ENCODE peak calls at places on chromosomes 11 and 22, in nine cellular contexts. One of them, this sample, is unnamed.

GRCh38 chr11:64856382-64857227 is 12.2 kb upstream of the CDC42BPG start:
- DNase-seq in colonic mucosa: peak
- DNase-seq in pons: no peak
- DNase-seq in stimulated activated CD8-positive, alpha-beta memory T cell treated with anti-CD3 and anti-CD28 coated beads, Interleukin-2, amount 100 ng/mL, for 1 hour: no peak
- DNase-seq in glutamatergic neuron: no peak
- DNase-seq in aorta: peak
- DNase-seq in thoracic aorta: peak
- DNase-seq in HuH-7.5: no peak
- DNase-seq in left ventricle myocardium inferior: no peak
- DNase-seq in this sample: peak

GRCh38 chr11:122741613-122742012 is 86.1 kb downstream of the UBASH3B start:
- DNase-seq in colonic mucosa: no peak
- DNase-seq in pons: peak
- DNase-seq in stimulated activated CD8-positive, alpha-beta memory T cell treated with anti-CD3 and anti-CD28 coated beads, Interleukin-2, amount 100 ng/mL, for 1 hour: no peak
- DNase-seq in glutamatergic neuron: no peak
- DNase-seq in aorta: no peak
- DNase-seq in thoracic aorta: no peak
- DNase-seq in HuH-7.5: no peak
- DNase-seq in left ventricle myocardium inferior: peak
- DNase-seq in this sample: no peak

GRCh38 chr11:107801641-107802040 is 56.9 kb downstream of the SLC35F2 start:
- DNase-seq in colonic mucosa: no peak
- DNase-seq in pons: no peak
- DNase-seq in stimulated activated CD8-positive, alpha-beta memory T cell treated with anti-CD3 and anti-CD28 coated beads, Interleukin-2, amount 100 ng/mL, for 1 hour: no peak
- DNase-seq in glutamatergic neuron: no peak
- DNase-seq in aorta: no peak
- DNase-seq in thoracic aorta: no peak
- DNase-seq in HuH-7.5: no peak
- DNase-seq in left ventricle myocardium inferior: no peak
- DNase-seq in this sample: no peak

GRCh38 chr22:45224988-45225731 is 15.5 kb downstream of the KIAA0930 start:
- DNase-seq in colonic mucosa: no peak
- DNase-seq in pons: peak
- DNase-seq in stimulated activated CD8-positive, alpha-beta memory T cell treated with anti-CD3 and anti-CD28 coated beads, Interleukin-2, amount 100 ng/mL, for 1 hour: no peak
- DNase-seq in glutamatergic neuron: no peak
- DNase-seq in aorta: peak
- DNase-seq in thoracic aorta: no peak
- DNase-seq in HuH-7.5: no peak
- DNase-seq in left ventricle myocardium inferior: no peak
- DNase-seq in this sample: peak

GRCh38 chr11:128624269-128625170 is 37.2 kb upstream of the ETS1 start:
- DNase-seq in colonic mucosa: no peak
- DNase-seq in pons: no peak
- DNase-seq in stimulated activated CD8-positive, alpha-beta memory T cell treated with anti-CD3 and anti-CD28 coated beads, Interleukin-2, amount 100 ng/mL, for 1 hour: no peak
- DNase-seq in glutamatergic neuron: no peak
- DNase-seq in aorta: no peak
- DNase-seq in thoracic aorta: no peak
- DNase-seq in HuH-7.5: no peak
- DNase-seq in left ventricle myocardium inferior: no peak
- DNase-seq in this sample: no peak

GRCh38 chr11:1453611-1454386 is 32.8 kb downstream of the MOB2 start:
- DNase-seq in colonic mucosa: peak
- DNase-seq in pons: no peak
- DNase-seq in stimulated activated CD8-positive, alpha-beta memory T cell treated with anti-CD3 and anti-CD28 coated beads, Interleukin-2, amount 100 ng/mL, for 1 hour: no peak
- DNase-seq in glutamatergic neuron: no peak
- DNase-seq in aorta: no peak
- DNase-seq in thoracic aorta: no peak
- DNase-seq in HuH-7.5: peak
- DNase-seq in left ventricle myocardium inferior: no peak
- DNase-seq in this sample: no peak

GRCh38 chr22:49825944-49826602 is 1.6 kb downstream of the BRD1 start:
- DNase-seq in colonic mucosa: peak
- DNase-seq in pons: no peak
- DNase-seq in stimulated activated CD8-positive, alpha-beta memory T cell treated with anti-CD3 and anti-CD28 coated beads, Interleukin-2, amount 100 ng/mL, for 1 hour: peak
- DNase-seq in glutamatergic neuron: no peak
- DNase-seq in aorta: no peak
- DNase-seq in thoracic aorta: no peak
- DNase-seq in HuH-7.5: no peak
- DNase-seq in left ventricle myocardium inferior: no peak
- DNase-seq in this sample: no peak

GRCh38 chr11:30549565-30549964 is 36.6 kb downstream of the MPPED2 start:
- DNase-seq in colonic mucosa: no peak
- DNase-seq in pons: no peak
- DNase-seq in stimulated activated CD8-positive, alpha-beta memory T cell treated with anti-CD3 and anti-CD28 coated beads, Interleukin-2, amount 100 ng/mL, for 1 hour: no peak
- DNase-seq in glutamatergic neuron: no peak
- DNase-seq in aorta: no peak
- DNase-seq in thoracic aorta: no peak
- DNase-seq in HuH-7.5: no peak
- DNase-seq in left ventricle myocardium inferior: no peak
- DNase-seq in this sample: no peak

GRCh38 chr22:26564181-26564580 is 25.8 kb downstream of the TPST2 start:
- DNase-seq in colonic mucosa: no peak
- DNase-seq in pons: no peak
- DNase-seq in stimulated activated CD8-positive, alpha-beta memory T cell treated with anti-CD3 and anti-CD28 coated beads, Interleukin-2, amount 100 ng/mL, for 1 hour: no peak
- DNase-seq in glutamatergic neuron: no peak
- DNase-seq in aorta: no peak
- DNase-seq in thoracic aorta: no peak
- DNase-seq in HuH-7.5: no peak
- DNase-seq in left ventricle myocardium inferior: no peak
- DNase-seq in this sample: no peak

GRCh38 chr11:1082346-1082727 is 7.7 kb downstream of the MUC2 start:
- DNase-seq in colonic mucosa: no peak
- DNase-seq in pons: no peak
- DNase-seq in stimulated activated CD8-positive, alpha-beta memory T cell treated with anti-CD3 and anti-CD28 coated beads, Interleukin-2, amount 100 ng/mL, for 1 hour: no peak
- DNase-seq in glutamatergic neuron: peak
- DNase-seq in aorta: peak
- DNase-seq in thoracic aorta: no peak
- DNase-seq in HuH-7.5: no peak
- DNase-seq in left ventricle myocardium inferior: no peak
- DNase-seq in this sample: no peak

GRCh38 chr11:17750817-17751165 is 16.2 kb downstream of the KCNC1 start:
- DNase-seq in colonic mucosa: no peak
- DNase-seq in pons: no peak
- DNase-seq in stimulated activated CD8-positive, alpha-beta memory T cell treated with anti-CD3 and anti-CD28 coated beads, Interleukin-2, amount 100 ng/mL, for 1 hour: no peak
- DNase-seq in glutamatergic neuron: no peak
- DNase-seq in aorta: no peak
- DNase-seq in thoracic aorta: no peak
- DNase-seq in HuH-7.5: no peak
- DNase-seq in left ventricle myocardium inferior: no peak
- DNase-seq in this sample: no peak

GRCh38 chr11:16336721-16337120 is 19.6 kb downstream of the SOX6 start:
- DNase-seq in colonic mucosa: no peak
- DNase-seq in pons: no peak
- DNase-seq in stimulated activated CD8-positive, alpha-beta memory T cell treated with anti-CD3 and anti-CD28 coated beads, Interleukin-2, amount 100 ng/mL, for 1 hour: no peak
- DNase-seq in glutamatergic neuron: no peak
- DNase-seq in aorta: no peak
- DNase-seq in thoracic aorta: no peak
- DNase-seq in HuH-7.5: no peak
- DNase-seq in left ventricle myocardium inferior: no peak
- DNase-seq in this sample: no peak

GRCh38 chr22:30314918-30315317 is 11.8 kb downstream of the TBC1D10A start:
- DNase-seq in colonic mucosa: no peak
- DNase-seq in pons: no peak
- DNase-seq in stimulated activated CD8-positive, alpha-beta memory T cell treated with anti-CD3 and anti-CD28 coated beads, Interleukin-2, amount 100 ng/mL, for 1 hour: no peak
- DNase-seq in glutamatergic neuron: no peak
- DNase-seq in aorta: no peak
- DNase-seq in thoracic aorta: no peak
- DNase-seq in HuH-7.5: no peak
- DNase-seq in left ventricle myocardium inferior: no peak
- DNase-seq in this sample: no peak

GRCh38 chr11:73359930-73360742 is 16.1 kb upstream of the RELT start:
- DNase-seq in colonic mucosa: no peak
- DNase-seq in pons: peak
- DNase-seq in stimulated activated CD8-positive, alpha-beta memory T cell treated with anti-CD3 and anti-CD28 coated beads, Interleukin-2, amount 100 ng/mL, for 1 hour: no peak
- DNase-seq in glutamatergic neuron: peak
- DNase-seq in aorta: no peak
- DNase-seq in thoracic aorta: no peak
- DNase-seq in HuH-7.5: peak
- DNase-seq in left ventricle myocardium inferior: no peak
- DNase-seq in this sample: no peak

GRCh38 chr11:59822989-59823566 is 12.5 kb upstream of the MRPL16 start:
- DNase-seq in colonic mucosa: peak
- DNase-seq in pons: peak
- DNase-seq in stimulated activated CD8-positive, alpha-beta memory T cell treated with anti-CD3 and anti-CD28 coated beads, Interleukin-2, amount 100 ng/mL, for 1 hour: no peak
- DNase-seq in glutamatergic neuron: peak
- DNase-seq in aorta: no peak
- DNase-seq in thoracic aorta: no peak
- DNase-seq in HuH-7.5: peak
- DNase-seq in left ventricle myocardium inferior: no peak
- DNase-seq in this sample: peak